ENCODE peak calls at places on chromosome 10, in nine cellular contexts. A is pancreas; Y is AG04450; V is psoas muscle; O is IMR-90; G is mammary epithelial cell; K is ascending aorta; W is body of pancreas; N is CD8-positive, alpha-beta T cell. T is an unnamed sample.

GRCh38 chr10:34838366-34838900 is 23.3 kb upstream of the PARD3 start:
- DNase-seq in A (no peak), Y (no peak), V (no peak), O (no peak), G (no peak), K (no peak), W (no peak), N (no peak), T (no peak)

GRCh38 chr10:31808258-31809218 is 120.1 kb downstream of the ARHGAP12 start:
- DNase-seq in A (no peak), Y (peak; percentile 48), V (peak; percentile 61), O (peak; percentile 80), G (peak; percentile 18), K (no peak), W (no peak), N (no peak), T (peak; percentile 11)

GRCh38 chr10:14623931-14624330 is 150.8 kb downstream of the FAM107B start:
- DNase-seq in A (no peak), Y (no peak), V (no peak), O (no peak), G (no peak), K (no peak), W (no peak), N (no peak), T (no peak)

GRCh38 chr10:48946891-48947500 is 7.4 kb upstream of the LRRC18 start:
- DNase-seq in A (no peak), Y (no peak), V (no peak), O (no peak), G (no peak), K (no peak), W (no peak), N (no peak), T (no peak)

GRCh38 chr10:29377333-29377961 is 88.6 kb downstream of the LYZL1 start:
- DNase-seq in A (no peak), Y (peak; percentile 7), V (no peak), O (peak; percentile 42), G (peak; percentile 8), K (peak; percentile 35), W (no peak), N (no peak), T (no peak)

GRCh38 chr10:122992031-122992585 is 11.9 kb downstream of the PSTK start:
- DNase-seq in A (no peak), Y (no peak), V (no peak), O (no peak), G (no peak), K (no peak), W (no peak), N (no peak), T (no peak)

GRCh38 chr10:42933454-42934340 is 143.2 kb upstream of the RET start:
- DNase-seq in A (peak; percentile 59), Y (no peak), V (no peak), O (peak; percentile 19), G (no peak), K (no peak), W (peak; percentile 44), N (no peak), T (no peak)

GRCh38 chr10:68594405-68594804 is 34.3 kb downstream of the TET1 start:
- DNase-seq in A (no peak), Y (no peak), V (no peak), O (peak; percentile 67), G (peak; percentile 75), K (no peak), W (no peak), N (no peak), T (no peak)

GRCh38 chr10:60148266-60148840 is 241.3 kb downstream of the ANK3 start:
- DNase-seq in A (no peak), Y (peak; percentile 69), V (no peak), O (peak; percentile 84), G (peak; percentile 73), K (no peak), W (no peak), N (no peak), T (no peak)

GRCh38 chr10:86711957-86712708 is 43.8 kb downstream of the LDB3 start:
- DNase-seq in A (no peak), Y (no peak), V (peak; percentile 86), O (peak; percentile 25), G (peak; percentile 17), K (peak; percentile 78), W (peak; percentile 47), N (no peak), T (peak; percentile 24)

GRCh38 chr10:32939296-32940111 is 18.5 kb downstream of the ITGB1 start:
- DNase-seq in A (no peak), Y (no peak), V (no peak), O (no peak), G (peak; percentile 34), K (no peak), W (no peak), N (no peak), T (no peak)

GRCh38 chr10:13784067-13784466 is 197.3 kb downstream of the PRPF18 start:
- DNase-seq in A (no peak), Y (no peak), V (no peak), O (peak; percentile 64), G (no peak), K (no peak), W (no peak), N (no peak), T (no peak)

GRCh38 chr10:74587109-74587508 is 239.3 kb upstream of the KAT6B start:
- DNase-seq in A (no peak), Y (no peak), V (no peak), O (no peak), G (no peak), K (no peak), W (no peak), N (no peak), T (no peak)

GRCh38 chr10:3827768-3828403 is 42.9 kb upstream of the KLF6 start:
- DNase-seq in A (no peak), Y (no peak), V (no peak), O (no peak), G (no peak), K (no peak), W (no peak), N (no peak), T (no peak)

GRCh38 chr10:3828404-3829192 is 43.6 kb upstream of the KLF6 start:
- DNase-seq in A (no peak), Y (peak; percentile 61), V (no peak), O (peak; percentile 86), G (peak; percentile 58), K (no peak), W (no peak), N (no peak), T (no peak)

GRCh38 chr10:3827266-3827665 is 42.3 kb upstream of the KLF6 start:
- DNase-seq in A (no peak), Y (no peak), V (no peak), O (no peak), G (no peak), K (no peak), W (no peak), N (no peak), T (no peak)

GRCh38 chr10:3830946-3831345 is 45.9 kb upstream of the KLF6 start:
- DNase-seq in A (no peak), Y (no peak), V (no peak), O (no peak), G (no peak), K (no peak), W (no peak), N (no peak), T (no peak)

GRCh38 chr10:3829193-3830050 is 44.4 kb upstream of the KLF6 start:
- DNase-seq in A (no peak), Y (no peak), V (no peak), O (no peak), G (no peak), K (no peak), W (no peak), N (no peak), T (no peak)
- H3K4me3 ChIP-seq in A (no peak overlapping the region), Y (peak overlapping the region; percentile 33), V (peak overlapping the region; percentile 65), O (peak overlapping the region; percentile 45), G (peak overlapping the region; percentile 45), K (peak overlapping the region; percentile 57), W (no peak overlapping the region), N (peak overlapping the region; percentile 28), T (peak overlapping the region; percentile 42)

DNA sequence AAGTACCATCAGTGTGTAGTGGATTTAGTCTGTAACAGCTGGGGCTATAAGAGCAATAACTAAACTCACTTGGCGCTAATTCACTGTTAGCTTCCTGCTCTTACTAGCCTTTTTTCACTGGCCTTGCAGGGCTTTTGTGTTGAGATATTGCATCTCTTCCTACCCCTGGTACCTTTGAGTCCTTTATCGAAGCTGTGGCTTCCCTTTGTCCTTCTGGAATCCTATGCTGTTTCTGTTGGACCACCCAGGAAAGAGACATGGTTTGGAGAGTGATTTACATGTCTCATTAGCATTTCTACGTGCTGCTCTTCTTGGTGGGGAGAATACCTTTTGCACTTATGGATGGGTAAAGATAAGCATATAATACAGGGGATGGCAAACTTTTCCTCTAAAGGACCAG is 103.8 kb downstream of the MLLT10 start:
- DNase-seq in A (no peak), Y (no peak), V (no peak), O (no peak), G (no peak), K (no peak), W (no peak), N (no peak), T (no peak)
- H3K27ac ChIP-seq in A (no peak overlapping the region), Y (no peak overlapping the region), V (no peak overlapping the region), O (no peak overlapping the region), G (no peak overlapping the region), K (no peak overlapping the region), W (no peak overlapping the region), N (no peak overlapping the region), T (no peak overlapping the region)

DNA sequence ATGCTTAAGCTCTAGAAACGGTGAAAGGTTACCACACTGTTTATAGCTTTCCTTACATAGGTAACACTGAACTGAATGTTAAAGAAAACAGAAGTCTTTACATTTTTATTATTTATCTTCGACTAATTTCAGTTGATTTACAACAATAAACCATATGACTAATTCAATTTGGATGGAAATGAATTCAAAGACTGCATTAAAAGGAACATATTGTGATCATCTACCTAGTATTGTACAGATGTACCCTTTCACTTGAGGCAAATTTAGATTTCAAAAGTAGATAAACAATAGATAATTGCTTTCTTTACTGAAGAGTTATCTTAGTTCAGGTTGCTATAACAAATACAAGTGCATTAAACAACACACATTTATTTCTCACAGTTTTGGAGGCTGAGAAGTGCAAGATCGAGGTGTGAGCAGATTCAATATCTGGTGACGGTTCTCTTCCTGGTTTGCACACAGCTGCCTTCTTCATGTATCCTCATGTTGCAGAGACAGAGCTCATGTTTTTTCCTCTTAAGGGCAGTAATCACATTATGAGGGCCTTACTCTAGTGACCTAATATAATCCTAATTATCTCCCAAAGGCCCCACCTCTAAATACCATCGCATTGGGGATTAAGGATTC is 15.0 kb upstream of the ARMC3 start:
- DNase-seq in A (no peak), Y (no peak), V (no peak), O (no peak), G (no peak), K (no peak), W (no peak), N (no peak), T (no peak)
- TF ChIP-seq CTCF in A (no peak), Y (no peak), V (no peak), O (no peak), G (no peak), K (no peak), W (no peak), N (no peak), T (no peak)

DNA sequence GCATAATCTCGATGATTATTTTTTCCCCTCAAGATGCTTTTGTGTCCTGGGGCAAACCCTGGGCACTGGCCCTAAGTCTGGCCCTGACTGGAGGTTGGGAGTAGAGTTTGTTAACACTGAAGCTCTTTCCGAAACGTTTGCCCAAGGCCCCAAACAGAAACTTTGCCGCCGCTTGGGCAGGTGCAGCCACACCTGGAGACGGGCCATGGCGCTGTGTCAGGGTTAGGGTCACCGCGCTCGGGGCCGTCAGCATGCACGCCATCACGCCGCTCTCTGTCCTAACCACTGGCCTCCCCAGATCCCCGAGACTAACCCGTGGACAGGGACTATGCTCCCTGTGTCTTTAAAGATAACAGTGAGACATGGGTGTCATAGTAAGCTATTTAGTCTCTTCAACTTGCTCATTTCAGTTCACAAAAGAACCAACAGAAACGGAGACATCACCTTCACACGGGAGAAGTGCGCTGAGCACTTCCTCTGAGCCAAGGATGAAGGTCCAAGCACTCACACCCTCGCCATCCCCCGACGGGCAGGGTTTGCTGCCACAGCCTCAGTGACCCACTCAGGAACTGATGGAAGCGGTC is 85.3 kb upstream of the DIP2C start:
- DNase-seq in A (no peak), Y (no peak), V (peak; percentile 30), O (no peak), G (no peak), K (no peak), W (no peak), N (no peak), T (no peak)
- H3K4me3 ChIP-seq in A (no peak overlapping the region), Y (no peak overlapping the region), V (no peak overlapping the region), O (no peak overlapping the region), G (no peak overlapping the region), K (peak overlapping the region; percentile 32), W (no peak overlapping the region), N (no peak overlapping the region), T (no peak overlapping the region)